ENCODE peak calls at places on chromosomes 12 and 14, in nine cellular contexts. One of them, this sample, is unnamed.

GRCh38 chr14:100620437-100621100 is 33.4 kb upstream of the BEGAIN start:
- DNase-seq in aorta: peak
- DNase-seq in fibroblast of pulmonary artery: no peak
- DNase-seq in WERI-Rb-1: no peak
- DNase-seq in fibroblast of mammary gland: no peak
- DNase-seq in cardiac fibroblast: no peak
- DNase-seq in left ventricle myocardium inferior: no peak
- DNase-seq in upper lobe of left lung: no peak
- DNase-seq in uterus: peak
- DNase-seq in this sample: no peak

GRCh38 chr12:32450768-32451167 is 51.4 kb downstream of the FGD4 start:
- DNase-seq in aorta: no peak
- DNase-seq in fibroblast of pulmonary artery: no peak
- DNase-seq in WERI-Rb-1: no peak
- DNase-seq in fibroblast of mammary gland: no peak
- DNase-seq in cardiac fibroblast: no peak
- DNase-seq in left ventricle myocardium inferior: no peak
- DNase-seq in upper lobe of left lung: no peak
- DNase-seq in uterus: no peak
- DNase-seq in this sample: no peak

GRCh38 chr14:35879654-35880249 is 53.6 kb downstream of the BRMS1L start:
- DNase-seq in aorta: no peak
- DNase-seq in fibroblast of pulmonary artery: peak
- DNase-seq in WERI-Rb-1: no peak
- DNase-seq in fibroblast of mammary gland: peak
- DNase-seq in cardiac fibroblast: peak
- DNase-seq in left ventricle myocardium inferior: no peak
- DNase-seq in upper lobe of left lung: no peak
- DNase-seq in uterus: no peak
- DNase-seq in this sample: no peak

GRCh38 chr14:89373185-89373584 is 43.8 kb downstream of the FOXN3 start:
- DNase-seq in aorta: no peak
- DNase-seq in fibroblast of pulmonary artery: no peak
- DNase-seq in WERI-Rb-1: no peak
- DNase-seq in fibroblast of mammary gland: no peak
- DNase-seq in cardiac fibroblast: no peak
- DNase-seq in left ventricle myocardium inferior: no peak
- DNase-seq in upper lobe of left lung: no peak
- DNase-seq in uterus: no peak
- DNase-seq in this sample: no peak

GRCh38 chr12:13085968-13086686 is 17.3 kb downstream of the GSG1 start:
- DNase-seq in aorta: no peak
- DNase-seq in fibroblast of pulmonary artery: no peak
- DNase-seq in WERI-Rb-1: no peak
- DNase-seq in fibroblast of mammary gland: no peak
- DNase-seq in cardiac fibroblast: peak
- DNase-seq in left ventricle myocardium inferior: no peak
- DNase-seq in upper lobe of left lung: no peak
- DNase-seq in uterus: no peak
- DNase-seq in this sample: no peak

GRCh38 chr14:68779761-68780323 is 13.0 kb downstream of the ZFP36L1 start:
- DNase-seq in aorta: no peak
- DNase-seq in fibroblast of pulmonary artery: peak
- DNase-seq in WERI-Rb-1: no peak
- DNase-seq in fibroblast of mammary gland: peak
- DNase-seq in cardiac fibroblast: peak
- DNase-seq in left ventricle myocardium inferior: no peak
- DNase-seq in upper lobe of left lung: no peak
- DNase-seq in uterus: peak
- DNase-seq in this sample: peak

GRCh38 chr14:60650382-60650961 is 1.2 kb upstream of the SIX1 start:
- DNase-seq in aorta: no peak
- DNase-seq in fibroblast of pulmonary artery: no peak
- DNase-seq in WERI-Rb-1: peak
- DNase-seq in fibroblast of mammary gland: peak
- DNase-seq in cardiac fibroblast: no peak
- DNase-seq in left ventricle myocardium inferior: no peak
- DNase-seq in upper lobe of left lung: no peak
- DNase-seq in uterus: no peak
- DNase-seq in this sample: no peak

GRCh38 chr12:92470608-92471021 is 232.2 kb upstream of the PLEKHG7 start:
- DNase-seq in aorta: no peak
- DNase-seq in fibroblast of pulmonary artery: no peak
- DNase-seq in WERI-Rb-1: no peak
- DNase-seq in fibroblast of mammary gland: no peak
- DNase-seq in cardiac fibroblast: no peak
- DNase-seq in left ventricle myocardium inferior: no peak
- DNase-seq in upper lobe of left lung: no peak
- DNase-seq in uterus: no peak
- DNase-seq in this sample: no peak

GRCh38 chr14:69804902-69805301 is 7.9 kb upstream of the SLC10A1 start:
- DNase-seq in aorta: no peak
- DNase-seq in fibroblast of pulmonary artery: no peak
- DNase-seq in WERI-Rb-1: no peak
- DNase-seq in fibroblast of mammary gland: no peak
- DNase-seq in cardiac fibroblast: no peak
- DNase-seq in left ventricle myocardium inferior: no peak
- DNase-seq in upper lobe of left lung: no peak
- DNase-seq in uterus: no peak
- DNase-seq in this sample: no peak

GRCh38 chr14:102490456-102490855 is 19.1 kb downstream of the ANKRD9 start:
- DNase-seq in aorta: peak
- DNase-seq in fibroblast of pulmonary artery: no peak
- DNase-seq in WERI-Rb-1: no peak
- DNase-seq in fibroblast of mammary gland: no peak
- DNase-seq in cardiac fibroblast: no peak
- DNase-seq in left ventricle myocardium inferior: no peak
- DNase-seq in upper lobe of left lung: peak
- DNase-seq in uterus: no peak
- DNase-seq in this sample: no peak

GRCh38 chr12:124273630-124274029 is 21.3 kb upstream of the RFLNA start:
- DNase-seq in aorta: no peak
- DNase-seq in fibroblast of pulmonary artery: peak
- DNase-seq in WERI-Rb-1: peak
- DNase-seq in fibroblast of mammary gland: peak
- DNase-seq in cardiac fibroblast: peak
- DNase-seq in left ventricle myocardium inferior: no peak
- DNase-seq in upper lobe of left lung: no peak
- DNase-seq in uterus: no peak
- DNase-seq in this sample: peak

GRCh38 chr14:93135399-93135798 is 19.7 kb upstream of the ITPK1 start:
- DNase-seq in aorta: no peak
- DNase-seq in fibroblast of pulmonary artery: no peak
- DNase-seq in WERI-Rb-1: no peak
- DNase-seq in fibroblast of mammary gland: no peak
- DNase-seq in cardiac fibroblast: no peak
- DNase-seq in left ventricle myocardium inferior: no peak
- DNase-seq in upper lobe of left lung: no peak
- DNase-seq in uterus: no peak
- DNase-seq in this sample: no peak

GRCh38 chr14:76784881-76785280 is 23.6 kb downstream of the VASH1 start:
- DNase-seq in aorta: peak
- DNase-seq in fibroblast of pulmonary artery: peak
- DNase-seq in WERI-Rb-1: peak
- DNase-seq in fibroblast of mammary gland: peak
- DNase-seq in cardiac fibroblast: peak
- DNase-seq in left ventricle myocardium inferior: peak
- DNase-seq in upper lobe of left lung: no peak
- DNase-seq in uterus: peak
- DNase-seq in this sample: peak

GRCh38 chr12:47156167-47156736 is 76.5 kb upstream of the AMIGO2 start:
- DNase-seq in aorta: peak
- DNase-seq in fibroblast of pulmonary artery: peak
- DNase-seq in WERI-Rb-1: no peak
- DNase-seq in fibroblast of mammary gland: no peak
- DNase-seq in cardiac fibroblast: peak
- DNase-seq in left ventricle myocardium inferior: no peak
- DNase-seq in upper lobe of left lung: no peak
- DNase-seq in uterus: peak
- DNase-seq in this sample: no peak

GRCh38 chr12:124347805-124348658 is 53.1 kb downstream of the RFLNA start:
- DNase-seq in aorta: no peak
- DNase-seq in fibroblast of pulmonary artery: no peak
- DNase-seq in WERI-Rb-1: no peak
- DNase-seq in fibroblast of mammary gland: no peak
- DNase-seq in cardiac fibroblast: no peak
- DNase-seq in left ventricle myocardium inferior: no peak
- DNase-seq in upper lobe of left lung: peak
- DNase-seq in uterus: no peak
- DNase-seq in this sample: no peak

GRCh38 chr14:102868956-102869531 is 53.4 kb upstream of the AMN start:
- DNase-seq in aorta: no peak
- DNase-seq in fibroblast of pulmonary artery: no peak
- DNase-seq in WERI-Rb-1: no peak
- DNase-seq in fibroblast of mammary gland: no peak
- DNase-seq in cardiac fibroblast: no peak
- DNase-seq in left ventricle myocardium inferior: no peak
- DNase-seq in upper lobe of left lung: peak
- DNase-seq in uterus: no peak
- DNase-seq in this sample: no peak

GRCh38 chr12:68749443-68749842 is 3.5 kb downstream of the SLC35E3 start:
- DNase-seq in aorta: no peak
- DNase-seq in fibroblast of pulmonary artery: no peak
- DNase-seq in WERI-Rb-1: no peak
- DNase-seq in fibroblast of mammary gland: no peak
- DNase-seq in cardiac fibroblast: no peak
- DNase-seq in left ventricle myocardium inferior: no peak
- DNase-seq in upper lobe of left lung: no peak
- DNase-seq in uterus: no peak
- DNase-seq in this sample: no peak
- H3K4me3 ChIP-seq in aorta: no peak
- H3K4me3 ChIP-seq in fibroblast of pulmonary artery: no peak
- H3K4me3 ChIP-seq in WERI-Rb-1: no peak
- H3K4me3 ChIP-seq in fibroblast of mammary gland: no peak
- H3K4me3 ChIP-seq in cardiac fibroblast: no peak
- H3K4me3 ChIP-seq in left ventricle myocardium inferior: no peak
- H3K4me3 ChIP-seq in upper lobe of left lung: no peak
- H3K4me3 ChIP-seq in uterus: no peak
- H3K4me3 ChIP-seq in this sample: no peak

GRCh38 chr12:67539329-67539728 is 109.2 kb upstream of the DYRK2 start:
- DNase-seq in aorta: no peak
- DNase-seq in fibroblast of pulmonary artery: no peak
- DNase-seq in WERI-Rb-1: no peak
- DNase-seq in fibroblast of mammary gland: no peak
- DNase-seq in cardiac fibroblast: no peak
- DNase-seq in left ventricle myocardium inferior: no peak
- DNase-seq in upper lobe of left lung: no peak
- DNase-seq in uterus: no peak
- DNase-seq in this sample: no peak
- H3K4me3 ChIP-seq in aorta: no peak
- H3K4me3 ChIP-seq in fibroblast of pulmonary artery: no peak
- H3K4me3 ChIP-seq in WERI-Rb-1: no peak
- H3K4me3 ChIP-seq in fibroblast of mammary gland: no peak
- H3K4me3 ChIP-seq in cardiac fibroblast: no peak
- H3K4me3 ChIP-seq in left ventricle myocardium inferior: no peak
- H3K4me3 ChIP-seq in upper lobe of left lung: no peak
- H3K4me3 ChIP-seq in uterus: no peak
- H3K4me3 ChIP-seq in this sample: no peak

GRCh38 chr12:122061253-122061652 is 17.3 kb upstream of the MLXIP start:
- DNase-seq in aorta: no peak
- DNase-seq in fibroblast of pulmonary artery: no peak
- DNase-seq in WERI-Rb-1: no peak
- DNase-seq in fibroblast of mammary gland: no peak
- DNase-seq in cardiac fibroblast: no peak
- DNase-seq in left ventricle myocardium inferior: no peak
- DNase-seq in upper lobe of left lung: peak
- DNase-seq in uterus: no peak
- DNase-seq in this sample: no peak

GRCh38 chr12:122064034-122064777 is 14.3 kb upstream of the MLXIP start:
- DNase-seq in aorta: peak
- DNase-seq in fibroblast of pulmonary artery: peak
- DNase-seq in WERI-Rb-1: peak
- DNase-seq in fibroblast of mammary gland: peak
- DNase-seq in cardiac fibroblast: peak
- DNase-seq in left ventricle myocardium inferior: peak
- DNase-seq in upper lobe of left lung: no peak
- DNase-seq in uterus: peak
- DNase-seq in this sample: no peak

GRCh38 chr12:122064780-122065588 is 13.6 kb upstream of the MLXIP start:
- DNase-seq in aorta: peak
- DNase-seq in fibroblast of pulmonary artery: peak
- DNase-seq in WERI-Rb-1: peak
- DNase-seq in fibroblast of mammary gland: peak
- DNase-seq in cardiac fibroblast: peak
- DNase-seq in left ventricle myocardium inferior: peak
- DNase-seq in upper lobe of left lung: no peak
- DNase-seq in uterus: peak
- DNase-seq in this sample: no peak

GRCh38 chr12:122063691-122064033 is 14.9 kb upstream of the MLXIP start:
- DNase-seq in aorta: no peak
- DNase-seq in fibroblast of pulmonary artery: no peak
- DNase-seq in WERI-Rb-1: no peak
- DNase-seq in fibroblast of mammary gland: no peak
- DNase-seq in cardiac fibroblast: peak
- DNase-seq in left ventricle myocardium inferior: no peak
- DNase-seq in upper lobe of left lung: peak
- DNase-seq in uterus: peak
- DNase-seq in this sample: no peak

DNA sequence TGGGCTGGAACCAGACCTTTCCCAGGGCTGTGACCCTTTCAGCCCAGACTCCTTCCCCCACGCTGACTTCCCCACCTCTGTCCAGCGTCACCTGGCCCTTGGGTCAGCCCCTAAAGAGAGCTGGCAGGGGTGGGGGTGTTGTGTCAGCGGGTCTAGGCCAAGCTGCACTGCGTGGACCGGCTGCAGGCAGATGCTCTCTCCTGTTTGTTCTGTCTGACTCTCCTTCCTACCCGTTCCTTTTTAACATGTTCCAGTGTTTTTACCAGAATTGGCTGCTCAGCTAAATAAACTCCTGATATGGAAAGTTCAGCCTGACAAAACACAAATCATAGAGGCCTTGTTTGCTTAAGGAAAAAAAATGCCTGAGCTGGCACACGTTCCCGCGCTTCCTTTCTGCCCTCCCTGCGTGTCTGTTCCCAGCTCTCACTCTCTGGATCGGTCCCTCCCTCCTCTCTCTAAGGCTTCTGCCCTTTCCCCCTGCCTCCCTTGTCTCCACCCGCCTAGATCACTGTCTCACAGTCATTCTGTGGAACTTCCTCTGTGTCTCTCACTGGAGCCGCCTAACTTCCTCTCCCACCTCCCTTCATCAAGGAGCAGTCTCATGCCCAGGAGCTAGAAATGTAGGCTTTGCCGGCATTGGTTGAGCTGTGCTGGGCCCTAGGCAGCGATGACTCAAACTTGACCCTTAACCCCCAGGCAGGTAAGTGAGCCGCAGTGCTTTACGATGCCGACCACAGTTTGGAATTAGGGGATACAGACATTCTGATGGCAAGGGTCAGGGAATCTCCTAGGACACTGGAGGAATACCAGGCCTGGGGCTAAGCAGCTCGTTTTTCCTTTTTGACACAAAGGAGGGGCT is 15.5 kb upstream of the MLXIP start:
- DNase-seq in aorta: peak
- DNase-seq in fibroblast of pulmonary artery: peak
- DNase-seq in WERI-Rb-1: no peak
- DNase-seq in fibroblast of mammary gland: peak
- DNase-seq in cardiac fibroblast: peak
- DNase-seq in left ventricle myocardium inferior: peak
- DNase-seq in upper lobe of left lung: no peak
- DNase-seq in uterus: peak
- DNase-seq in this sample: no peak
- H3K4me3 ChIP-seq in aorta: no peak
- H3K4me3 ChIP-seq in fibroblast of pulmonary artery: peak
- H3K4me3 ChIP-seq in WERI-Rb-1: no peak
- H3K4me3 ChIP-seq in fibroblast of mammary gland: no peak
- H3K4me3 ChIP-seq in cardiac fibroblast: peak
- H3K4me3 ChIP-seq in left ventricle myocardium inferior: peak
- H3K4me3 ChIP-seq in upper lobe of left lung: peak
- H3K4me3 ChIP-seq in uterus: peak
- H3K4me3 ChIP-seq in this sample: no peak

GRCh38 chr12:16604853-16605252 is 1.1 kb downstream of the LMO3 start:
- DNase-seq in aorta: no peak
- DNase-seq in fibroblast of pulmonary artery: no peak
- DNase-seq in WERI-Rb-1: peak
- DNase-seq in fibroblast of mammary gland: peak
- DNase-seq in cardiac fibroblast: no peak
- DNase-seq in left ventricle myocardium inferior: no peak
- DNase-seq in upper lobe of left lung: peak
- DNase-seq in uterus: peak
- DNase-seq in this sample: no peak
- H3K4me3 ChIP-seq in aorta: peak
- H3K4me3 ChIP-seq in fibroblast of pulmonary artery: peak
- H3K4me3 ChIP-seq in WERI-Rb-1: peak
- H3K4me3 ChIP-seq in fibroblast of mammary gland: no peak
- H3K4me3 ChIP-seq in cardiac fibroblast: peak
- H3K4me3 ChIP-seq in left ventricle myocardium inferior: peak
- H3K4me3 ChIP-seq in upper lobe of left lung: peak
- H3K4me3 ChIP-seq in uterus: peak
- H3K4me3 ChIP-seq in this sample: peak

This sample was measured in retinal pigment epithelial cell.